ENCODE peak calls at places on chromosomes 4 and X, in five cellular contexts. One of them, this sample, is unnamed.
A peak's percentile ranks its signal among the peaks of the same experiment; 100 is the strongest.

GRCh38 chr4:113539408-113539807 is 222.1 kb downstream of the CAMK2D start:
- DNase-seq in fibroblast of lung: peak; percentile 67
- DNase-seq in brain microvascular endothelial cell: peak; percentile 68
- DNase-seq in SK-N-SH: no peak
- DNase-seq in IMR-90: peak; percentile 91
- DNase-seq in this sample: peak; percentile 11

GRCh38 chr4:33649015-33649414 is 2595.3 kb downstream of the ARAP2 start:
- DNase-seq in IMR-90: peak; percentile 5
- DNase-seq in brain microvascular endothelial cell: no peak
- DNase-seq in SK-N-SH: no peak
- DNase-seq in fibroblast of lung: peak; percentile 58
- DNase-seq in this sample: peak; percentile 20

GRCh38 chrX:120200851-120201250 is 42.4 kb downstream of the RHOXF2 start:
- DNase-seq in fibroblast of lung: no peak
- DNase-seq in IMR-90: no peak
- DNase-seq in brain microvascular endothelial cell: no peak
- DNase-seq in SK-N-SH: no peak
- DNase-seq in this sample: no peak

GRCh38 chr4:55727746-55728145 is 91.6 kb upstream of the NMU start:
- DNase-seq in IMR-90: no peak
- DNase-seq in fibroblast of lung: no peak
- DNase-seq in brain microvascular endothelial cell: peak; percentile 52
- DNase-seq in SK-N-SH: no peak
- DNase-seq in this sample: no peak

GRCh38 chrX:135982860-135983259 is 2.4 kb upstream of the SLC9A6 start:
- DNase-seq in brain microvascular endothelial cell: no peak
- DNase-seq in SK-N-SH: no peak
- DNase-seq in IMR-90: peak; percentile 50
- DNase-seq in fibroblast of lung: no peak
- DNase-seq in this sample: no peak

GRCh38 chr4:41448935-41449334 is 89.0 kb upstream of the LIMCH1 start:
- DNase-seq in SK-N-SH: no peak
- DNase-seq in fibroblast of lung: peak; percentile 70
- DNase-seq in brain microvascular endothelial cell: no peak
- DNase-seq in IMR-90: no peak
- DNase-seq in this sample: no peak

GRCh38 chr4:146932111-146932510 is 13.6 kb downstream of the TTC29 start:
- DNase-seq in fibroblast of lung: no peak
- DNase-seq in SK-N-SH: no peak
- DNase-seq in brain microvascular endothelial cell: no peak
- DNase-seq in IMR-90: peak; percentile 11
- DNase-seq in this sample: no peak

GRCh38 chr4:105807496-105807895 is 87.8 kb upstream of the NPNT start:
- DNase-seq in fibroblast of lung: peak; percentile 65
- DNase-seq in SK-N-SH: no peak
- DNase-seq in brain microvascular endothelial cell: peak; percentile 29
- DNase-seq in IMR-90: peak; percentile 50
- DNase-seq in this sample: peak; percentile 33

GRCh38 chr4:131052646-131053045 is 1956.7 kb downstream of the C4orf33 start:
- DNase-seq in SK-N-SH: no peak
- DNase-seq in fibroblast of lung: no peak
- DNase-seq in IMR-90: no peak
- DNase-seq in brain microvascular endothelial cell: no peak
- DNase-seq in this sample: no peak

DNA sequence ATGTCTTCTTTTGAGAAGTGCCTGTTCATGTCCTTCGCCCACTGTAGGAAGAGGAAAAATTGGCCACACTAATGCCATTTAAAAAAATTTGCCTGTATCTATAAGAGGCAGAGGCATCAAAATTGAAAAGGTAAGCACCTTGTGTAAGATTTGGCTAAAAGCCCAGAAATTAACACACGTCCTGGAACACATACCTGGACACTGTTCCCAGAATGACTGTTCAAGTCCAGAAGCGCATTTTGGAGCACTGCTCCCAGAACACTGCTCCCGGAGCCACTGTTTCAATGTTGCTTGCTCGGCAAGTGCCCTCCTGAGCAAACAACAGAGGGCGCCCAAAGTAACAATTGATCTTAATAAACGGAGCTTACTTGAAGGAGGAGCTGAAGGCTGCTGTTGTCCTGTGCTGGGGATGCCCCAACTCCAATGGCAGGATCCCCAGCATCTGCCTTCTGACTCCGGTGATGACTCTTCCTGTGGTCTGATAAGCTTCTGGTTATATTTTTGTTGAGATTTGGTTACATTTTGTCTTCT is 1958.6 kb downstream of the C4orf33 start:
- DNase-seq in brain microvascular endothelial cell: no peak
- DNase-seq in IMR-90: no peak
- DNase-seq in fibroblast of lung: no peak
- DNase-seq in SK-N-SH: no peak
- DNase-seq in this sample: no peak
- TF ChIP-seq CTCF in brain microvascular endothelial cell: no peak
- TF ChIP-seq CTCF in IMR-90: no peak
- TF ChIP-seq CTCF in fibroblast of lung: no peak
- TF ChIP-seq CTCF in SK-N-SH: no peak
- TF ChIP-seq CTCF in this sample: no peak

GRCh38 chrX:38660395-38661179 is 99.2 kb downstream of the TSPAN7 start:
- DNase-seq in fibroblast of lung: no peak
- DNase-seq in IMR-90: no peak
- DNase-seq in SK-N-SH: no peak
- DNase-seq in brain microvascular endothelial cell: no peak
- DNase-seq in this sample: no peak
- H3K4me3 ChIP-seq in fibroblast of lung: no peak overlapping the region
- H3K4me3 ChIP-seq in IMR-90: no peak overlapping the region
- H3K4me3 ChIP-seq in SK-N-SH: no peak overlapping the region
- H3K4me3 ChIP-seq in brain microvascular endothelial cell: no peak overlapping the region
- H3K4me3 ChIP-seq in this sample: no peak overlapping the region

GRCh38 chr4:90415116-90415515 is 287.9 kb downstream of the CCSER1 start:
- DNase-seq in fibroblast of lung: no peak
- DNase-seq in SK-N-SH: no peak
- DNase-seq in brain microvascular endothelial cell: no peak
- DNase-seq in IMR-90: no peak
- DNase-seq in this sample: no peak

GRCh38 chr4:90419124-90419711 is 292.0 kb downstream of the CCSER1 start:
- DNase-seq in brain microvascular endothelial cell: no peak
- DNase-seq in fibroblast of lung: peak; percentile 67
- DNase-seq in SK-N-SH: peak; percentile 52
- DNase-seq in IMR-90: peak; percentile 37
- DNase-seq in this sample: peak; percentile 43
- TF ChIP-seq CTCF in brain microvascular endothelial cell: peak; percentile 23
- TF ChIP-seq CTCF in fibroblast of lung: no peak
- TF ChIP-seq CTCF in SK-N-SH: peak; percentile 77
- TF ChIP-seq CTCF in IMR-90: peak; percentile 54
- TF ChIP-seq CTCF in this sample: peak; percentile 35

GRCh38 chrX:41097326-41097725 is 12.1 kb downstream of the USP9X start:
- DNase-seq in fibroblast of lung: no peak
- DNase-seq in SK-N-SH: no peak
- DNase-seq in IMR-90: no peak
- DNase-seq in brain microvascular endothelial cell: no peak
- DNase-seq in this sample: no peak

GRCh38 chrX:41092776-41093175 is 7.5 kb downstream of the USP9X start:
- DNase-seq in fibroblast of lung: no peak
- DNase-seq in SK-N-SH: no peak
- DNase-seq in brain microvascular endothelial cell: no peak
- DNase-seq in IMR-90: no peak
- DNase-seq in this sample: no peak

GRCh38 chrX:41100200-41100599 is 15.0 kb downstream of the USP9X start:
- DNase-seq in SK-N-SH: no peak
- DNase-seq in IMR-90: no peak
- DNase-seq in brain microvascular endothelial cell: no peak
- DNase-seq in fibroblast of lung: no peak
- DNase-seq in this sample: no peak

GRCh38 chrX:41095174-41095573 is 9.9 kb downstream of the USP9X start:
- DNase-seq in brain microvascular endothelial cell: no peak
- DNase-seq in fibroblast of lung: no peak
- DNase-seq in SK-N-SH: no peak
- DNase-seq in IMR-90: no peak
- DNase-seq in this sample: no peak

DNA sequence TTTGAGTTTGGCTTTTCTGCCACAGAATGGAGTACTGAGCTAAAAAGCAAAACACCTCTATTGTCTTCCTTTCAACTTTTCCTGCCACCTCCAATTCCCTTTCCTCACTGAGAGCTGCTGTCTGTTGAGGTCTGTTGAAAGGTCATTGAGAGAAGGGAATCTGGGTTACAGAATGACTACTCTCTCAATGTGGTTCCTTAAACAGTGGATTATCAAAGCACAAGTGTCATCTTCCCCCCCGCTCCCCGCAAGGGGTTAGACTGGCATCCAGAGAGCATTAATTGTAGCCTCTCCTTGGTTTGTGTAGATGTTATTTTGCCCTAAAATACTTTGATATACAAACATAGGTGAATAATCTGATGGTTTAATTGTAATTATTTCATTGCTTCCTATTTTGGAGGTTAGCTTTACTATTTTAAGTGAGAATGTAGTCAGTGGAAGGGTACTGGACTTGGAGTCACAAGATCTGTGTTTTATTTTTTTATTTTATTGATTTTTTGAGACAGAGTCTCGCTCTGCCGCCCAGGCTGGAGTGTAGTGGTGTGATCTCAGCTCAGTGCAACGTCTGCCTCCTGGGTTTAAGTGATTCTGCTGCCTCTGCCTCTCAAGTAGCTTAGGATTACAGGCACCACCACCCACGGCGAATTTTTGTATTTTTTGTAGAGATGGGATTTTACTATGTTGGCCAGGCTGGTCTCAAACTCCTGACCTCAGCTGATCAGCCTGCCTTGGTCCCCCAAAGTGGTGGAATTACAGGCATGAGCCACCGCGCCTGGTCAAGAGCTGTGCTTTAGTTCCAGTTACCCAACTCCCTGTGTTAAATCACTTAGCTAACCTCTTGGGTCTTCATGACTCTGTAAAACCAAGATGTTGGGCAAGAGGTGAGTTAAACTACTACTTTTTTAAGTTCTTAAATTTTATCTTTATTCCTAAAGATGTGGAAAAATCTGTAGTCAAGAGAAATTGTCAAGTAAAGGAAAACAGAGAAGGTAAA is 11.0 kb downstream of the USP9X start:
- DNase-seq in SK-N-SH: no peak
- DNase-seq in IMR-90: no peak
- DNase-seq in fibroblast of lung: peak; percentile 22
- DNase-seq in brain microvascular endothelial cell: no peak
- DNase-seq in this sample: no peak
- H3K4me3 ChIP-seq in SK-N-SH: no peak overlapping the region
- H3K4me3 ChIP-seq in IMR-90: no peak overlapping the region
- H3K4me3 ChIP-seq in fibroblast of lung: no peak overlapping the region
- H3K4me3 ChIP-seq in brain microvascular endothelial cell: no peak overlapping the region
- H3K4me3 ChIP-seq in this sample: no peak overlapping the region

DNA sequence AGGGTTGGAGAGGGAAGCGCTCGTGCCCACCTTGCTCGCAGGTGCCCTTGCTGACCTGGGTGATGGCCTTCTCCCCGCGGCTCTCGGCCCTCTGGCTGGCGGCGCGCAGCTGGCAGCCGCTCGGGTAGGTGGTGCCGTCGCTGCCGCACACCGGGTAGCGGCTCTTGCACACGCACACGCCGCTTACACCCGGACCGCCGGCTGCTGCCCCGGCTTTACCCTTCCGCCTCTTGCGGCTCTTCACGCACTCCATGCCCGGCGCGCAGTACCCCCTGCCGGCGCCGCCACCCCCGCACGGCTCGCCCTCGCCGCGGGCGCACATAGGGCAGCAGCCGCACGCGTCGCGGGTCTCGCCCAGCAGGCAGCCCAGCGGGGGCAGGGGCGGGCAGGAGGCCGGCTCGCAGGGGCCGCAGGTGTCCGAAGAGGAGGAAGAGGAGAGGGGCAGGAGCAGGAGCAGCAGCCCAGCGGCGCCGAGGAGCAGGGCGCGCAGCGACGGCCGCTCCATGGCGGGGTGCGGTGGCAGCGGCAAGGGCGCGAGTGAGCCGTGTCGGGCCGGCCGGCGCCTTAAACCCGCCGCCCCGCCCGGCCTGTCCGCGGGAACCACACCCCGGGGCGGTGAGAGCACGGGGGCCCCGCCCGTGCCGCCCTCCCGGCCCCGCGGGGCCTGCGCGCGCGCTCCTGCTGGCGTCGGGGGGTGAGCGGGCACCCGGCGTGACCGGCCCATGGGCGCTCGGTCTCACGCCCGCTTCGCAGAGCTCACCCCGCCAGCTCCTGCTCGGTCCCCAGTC is at the start of gene IGFBP7:
- DNase-seq in fibroblast of lung: no peak
- DNase-seq in SK-N-SH: peak; percentile 79
- DNase-seq in IMR-90: no peak
- DNase-seq in brain microvascular endothelial cell: no peak
- DNase-seq in this sample: no peak
- TF ChIP-seq CTCF in fibroblast of lung: no peak
- TF ChIP-seq CTCF in SK-N-SH: no peak
- TF ChIP-seq CTCF in IMR-90: no peak
- TF ChIP-seq CTCF in brain microvascular endothelial cell: no peak
- TF ChIP-seq CTCF in this sample: no peak

DNA sequence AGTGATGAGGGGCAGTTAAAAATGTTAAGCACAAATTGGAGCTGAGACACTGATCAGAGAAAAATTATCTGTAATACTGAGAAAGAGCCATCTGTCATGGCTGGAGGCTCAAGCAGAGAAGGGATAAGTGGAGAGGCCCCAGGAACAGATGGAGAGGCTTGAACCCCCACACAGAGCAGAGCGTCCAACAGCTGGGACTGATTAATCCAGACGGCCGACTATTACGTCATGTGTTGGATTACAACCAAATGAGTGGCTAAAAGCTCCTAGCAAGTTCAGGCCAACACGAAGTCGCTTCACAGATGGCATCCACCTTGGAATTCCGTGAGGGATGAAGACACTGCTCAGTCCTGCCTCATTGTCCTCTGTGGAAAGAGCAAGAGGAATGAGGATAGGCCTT is 57.7 kb upstream of the ATXN3L start:
- DNase-seq in fibroblast of lung: peak; percentile 89
- DNase-seq in brain microvascular endothelial cell: peak; percentile 57
- DNase-seq in IMR-90: peak; percentile 95
- DNase-seq in SK-N-SH: peak; percentile 61
- DNase-seq in this sample: peak; percentile 86
- H3K4me3 ChIP-seq in fibroblast of lung: no peak overlapping the region
- H3K4me3 ChIP-seq in brain microvascular endothelial cell: no peak overlapping the region
- H3K4me3 ChIP-seq in IMR-90: no peak overlapping the region
- H3K4me3 ChIP-seq in SK-N-SH: no peak overlapping the region
- H3K4me3 ChIP-seq in this sample: no peak overlapping the region

GRCh38 chr4:141346144-141346543 is 125.4 kb downstream of the ZNF330 start:
- DNase-seq in brain microvascular endothelial cell: peak; percentile 31
- DNase-seq in SK-N-SH: peak; percentile 66
- DNase-seq in fibroblast of lung: peak; percentile 81
- DNase-seq in IMR-90: peak; percentile 74
- DNase-seq in this sample: peak; percentile 50
- TF ChIP-seq CTCF in brain microvascular endothelial cell: peak; percentile 60
- TF ChIP-seq CTCF in SK-N-SH: peak; percentile 77
- TF ChIP-seq CTCF in fibroblast of lung: peak; percentile 57
- TF ChIP-seq CTCF in IMR-90: peak; percentile 74
- TF ChIP-seq CTCF in this sample: peak; percentile 56

This sample was measured in astrocyte of the cerebellum.